ENCODE peak calls at places on chromosome 1, in eight cellular contexts. T is esophagus squamous epithelium, D is nephron progenitor cell, S is heart right ventricle, E is AG10803, W is tibial nerve, V is psoas muscle, N is brain microvascular endothelial cell. X is an unnamed sample.

GRCh38 chr1:178224358-178224757 is 130.5 kb downstream of the RASAL2 start:
- DNase-seq in T (no peak), D (no peak), S (no peak), E (no peak), W (no peak), V (no peak), N (no peak), X (no peak)

GRCh38 chr1:3125078-3125477 is 56.1 kb downstream of the PRDM16 start:
- DNase-seq in T (no peak), D (no peak), S (no peak), E (no peak), W (no peak), V (no peak), N (no peak), X (no peak)

GRCh38 chr1:64743954-64744491 is 852 bp upstream of the RAVER2 start:
- DNase-seq in T (no peak), D (no peak), S (no peak), E (no peak), W (no peak), V (no peak), N (no peak), X (no peak)

GRCh38 chr1:234175363-234175762 is 197.9 kb upstream of the COA6 start:
- DNase-seq in T (no peak), D (no peak), S (no peak), E (no peak), W (no peak), V (no peak), N (no peak), X (no peak)

GRCh38 chr1:227797612-227798011 is 17.9 kb upstream of the PRSS38 start:
- DNase-seq in T (no peak), D (no peak), S (no peak), E (no peak), W (no peak), V (no peak), N (no peak), X (no peak)

GRCh38 chr1:212853658-212854057 is 4.4 kb upstream of the FLVCR1 start:
- DNase-seq in T (no peak), D (no peak), S (no peak), E (no peak), W (no peak), V (no peak), N (no peak), X (no peak)

GRCh38 chr1:31154632-31155215 is 85.0 kb downstream of the NKAIN1 start:
- DNase-seq in T (peak), D (peak), S (peak), E (peak), W (peak), V (peak), N (peak), X (peak)

GRCh38 chr1:161082996-161083742 is 6.2 kb downstream of the NECTIN4 start:
- DNase-seq in T (peak), D (peak), S (no peak), E (peak), W (peak), V (peak), N (peak), X (peak)

GRCh38 chr1:167434306-167434705 is 84.0 kb downstream of the CD247 start:
- DNase-seq in T (no peak), D (no peak), S (no peak), E (no peak), W (no peak), V (no peak), N (no peak), X (no peak)

GRCh38 chr1:39272027-39272790 is 67.7 kb downstream of the MACF1 start:
- DNase-seq in T (no peak), D (peak), S (peak), E (no peak), W (no peak), V (no peak), N (no peak), X (no peak)

GRCh38 chr1:34688358-34688757 is 66.5 kb upstream of the GJB5 start:
- DNase-seq in T (no peak), D (no peak), S (no peak), E (no peak), W (no peak), V (no peak), N (no peak), X (no peak)

GRCh38 chr1:80402636-80403035 is 1396.1 kb upstream of the ADGRL4 start:
- DNase-seq in T (no peak), D (no peak), S (no peak), E (no peak), W (no peak), V (no peak), N (no peak), X (no peak)

GRCh38 chr1:24189528-24189927 is 2.4 kb upstream of the IFNLR1 start:
- DNase-seq in T (no peak), D (no peak), S (no peak), E (no peak), W (no peak), V (no peak), N (no peak), X (no peak)

GRCh38 chr1:80212958-80213357 is 1206.4 kb upstream of the ADGRL4 start:
- DNase-seq in T (no peak), D (no peak), S (no peak), E (no peak), W (no peak), V (no peak), N (no peak), X (no peak)

GRCh38 chr1:89483010-89483756 is 41.4 kb upstream of the LRRC8B start:
- DNase-seq in T (no peak), D (peak), S (peak), E (peak), W (peak), V (peak), N (peak), X (no peak)

GRCh38 chr1:231027136-231027925 is 12.7 kb downstream of the FAM89A start:
- DNase-seq in T (no peak), D (no peak), S (no peak), E (no peak), W (no peak), V (no peak), N (no peak), X (no peak)

GRCh38 chr1:44949286-44949685 is 37.1 kb downstream of the EIF2B3 start:
- DNase-seq in T (no peak), D (no peak), S (no peak), E (no peak), W (no peak), V (no peak), N (no peak), X (no peak)

GRCh38 chr1:232970508-232970907 is 20.1 kb downstream of the NTPCR start:
- DNase-seq in T (no peak), D (no peak), S (no peak), E (no peak), W (no peak), V (no peak), N (no peak), X (no peak)

GRCh38 chr1:188599313-188599712 is 1770.6 kb downstream of the PLA2G4A start:
- DNase-seq in T (no peak), D (no peak), S (no peak), E (no peak), W (no peak), V (no peak), N (no peak), X (no peak)

GRCh38 chr1:228058981-228059535 is 23.4 kb upstream of the ARF1 start:
- DNase-seq in T (no peak), D (no peak), S (no peak), E (no peak), W (no peak), V (no peak), N (no peak), X (peak)

GRCh38 chr1:7721940-7722669 is 49.0 kb upstream of the VAMP3 start:
- DNase-seq in T (no peak), D (no peak), S (no peak), E (no peak), W (no peak), V (no peak), N (no peak), X (no peak)

GRCh38 chr1:228212966-228213844 is 5.4 kb downstream of the OBSCN start:
- DNase-seq in T (peak), D (peak), S (peak), E (peak), W (peak), V (peak), N (peak), X (peak)

GRCh38 chr1:32877211-32878110 is 6.7 kb upstream of the FNDC5 start:
- DNase-seq in T (no peak), D (no peak), S (peak), E (no peak), W (no peak), V (no peak), N (no peak), X (peak)

GRCh38 chr1:76395059-76395458 is 320.5 kb downstream of the ST6GALNAC3 start:
- DNase-seq in T (no peak), D (no peak), S (no peak), E (no peak), W (no peak), V (no peak), N (no peak), X (no peak)

GRCh38 chr1:25695066-25695990 is 78.7 kb downstream of the MAN1C1 start:
- DNase-seq in T (no peak), D (no peak), S (peak), E (peak), W (peak), V (peak), N (peak), X (peak)
- TF ChIP-seq CTCF in T (peak), D (no peak), S (peak), E (peak), W (no peak), V (peak), N (peak), X (no peak)

GRCh38 chr1:223075834-223076233 is 67.2 kb downstream of the TLR5 start:
- DNase-seq in T (no peak), D (no peak), S (no peak), E (no peak), W (no peak), V (no peak), N (no peak), X (no peak)

GRCh38 chr1:223074901-223075300 is 68.1 kb downstream of the TLR5 start:
- DNase-seq in T (no peak), D (no peak), S (no peak), E (no peak), W (no peak), V (no peak), N (no peak), X (no peak)

GRCh38 chr1:223079498-223079897 is 63.5 kb downstream of the TLR5 start:
- DNase-seq in T (no peak), D (no peak), S (no peak), E (no peak), W (no peak), V (no peak), N (no peak), X (no peak)

GRCh38 chr1:223076382-223076781 is 66.7 kb downstream of the TLR5 start:
- DNase-seq in T (no peak), D (no peak), S (peak), E (no peak), W (no peak), V (no peak), N (no peak), X (no peak)

DNA sequence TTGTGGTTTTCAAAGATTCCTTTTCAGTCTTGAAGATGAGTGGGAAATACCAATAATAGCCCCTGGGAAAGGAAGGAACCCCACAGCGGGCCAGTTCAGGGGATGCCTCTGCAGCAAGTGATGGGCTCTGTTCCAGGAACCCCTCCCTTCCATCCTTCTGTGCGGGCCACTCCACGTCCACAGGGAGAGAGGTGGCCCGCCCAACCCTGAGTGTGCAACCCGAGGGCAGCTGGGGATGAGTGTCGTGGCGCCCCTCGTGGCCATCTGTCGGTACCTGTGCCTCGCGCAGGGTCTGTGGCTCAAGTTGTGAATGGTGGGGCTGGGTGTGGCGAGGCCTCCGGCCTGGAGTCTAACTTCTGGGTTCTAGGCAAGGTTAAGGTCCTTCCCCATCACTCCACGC is 65.6 kb downstream of the TLR5 start:
- DNase-seq in T (no peak), D (no peak), S (peak), E (no peak), W (no peak), V (no peak), N (no peak), X (no peak)
- TF ChIP-seq CTCF in T (no peak), D (no peak), S (peak), E (no peak), W (no peak), V (peak), N (peak), X (no peak)

GRCh38 chr1:56355918-56356317 is 223.4 kb downstream of the PLPP3 start:
- DNase-seq in T (no peak), D (no peak), S (no peak), E (no peak), W (no peak), V (no peak), N (no peak), X (no peak)

GRCh38 chr1:56357931-56358783 is 221.2 kb downstream of the PLPP3 start:
- DNase-seq in T (no peak), D (peak), S (no peak), E (no peak), W (no peak), V (no peak), N (no peak), X (no peak)

GRCh38 chr1:56355422-56355821 is 223.9 kb downstream of the PLPP3 start:
- DNase-seq in T (no peak), D (no peak), S (no peak), E (no peak), W (no peak), V (no peak), N (no peak), X (no peak)

GRCh38 chr1:56359036-56359435 is 220.3 kb downstream of the PLPP3 start:
- DNase-seq in T (no peak), D (no peak), S (no peak), E (no peak), W (no peak), V (no peak), N (no peak), X (no peak)

DNA sequence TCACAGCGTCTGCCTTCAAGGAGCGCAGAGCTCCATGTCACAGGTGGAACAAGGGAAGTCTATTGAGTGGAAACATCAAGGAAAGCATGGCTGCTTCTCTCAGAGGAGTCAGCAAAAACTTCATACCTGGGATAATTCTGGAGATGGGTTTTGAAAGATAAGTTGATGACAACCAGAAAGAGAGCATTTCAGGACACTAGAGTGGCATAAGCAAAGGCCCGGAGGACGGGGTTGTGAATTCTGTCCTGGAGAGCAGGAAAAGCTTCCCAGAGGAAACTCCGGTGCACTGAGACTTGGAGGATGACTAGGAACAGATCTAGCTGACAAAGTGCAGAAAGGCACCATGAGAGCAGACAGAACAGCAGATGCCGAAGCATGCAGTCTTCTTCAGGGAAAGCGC is 223.0 kb downstream of the PLPP3 start:
- DNase-seq in T (no peak), D (no peak), S (no peak), E (no peak), W (no peak), V (no peak), N (no peak), X (no peak)
- TF ChIP-seq CTCF in T (no peak), D (no peak), S (no peak), E (no peak), W (no peak), V (no peak), N (no peak), X (no peak)

DNA sequence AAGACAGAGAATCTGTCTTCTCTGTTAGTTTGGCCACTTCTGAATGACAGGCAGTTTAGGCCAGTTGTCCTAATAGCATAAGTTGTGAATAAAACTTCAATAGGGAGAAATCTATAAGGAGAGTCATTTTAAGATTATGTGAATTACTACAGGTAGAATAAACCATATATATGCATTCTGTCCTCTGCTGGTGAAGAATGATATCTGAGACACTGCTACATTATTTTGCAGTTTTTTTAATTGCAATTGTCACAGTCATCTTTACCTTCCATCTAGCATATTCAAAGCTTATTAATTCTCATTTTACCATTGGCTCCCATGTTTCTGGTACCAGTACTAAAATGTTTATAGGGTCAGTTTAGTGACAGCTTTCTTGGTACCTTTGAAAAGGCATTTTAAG is 519.6 kb upstream of the DEPDC1 start:
- DNase-seq in T (no peak), D (no peak), S (no peak), E (no peak), W (no peak), V (no peak), N (no peak), X (no peak)
- TF ChIP-seq CTCF in T (peak), D (no peak), S (no peak), E (no peak), W (no peak), V (no peak), N (no peak), X (no peak)

GRCh38 chr1:6393400-6394187 is at the start of gene ACOT7:
- DNase-seq in T (peak), D (peak), S (peak), E (peak), W (peak), V (peak), N (peak), X (peak)
- TF ChIP-seq CTCF in T (no peak), D (no peak), S (peak), E (peak), W (peak), V (no peak), N (peak), X (no peak)

X was measured in breast epithelium.